ENCODE peak calls at places on chromosomes 2 and 18, in eight cellular contexts. One of them, this sample, is unnamed. For H3K4me1, the result is how much of the 10 kb centered on the place peaks cover.

GRCh38 chr18:37539236-37539635 is 26.4 kb downstream of the CELF4 start:
- DNase-seq in prostate gland: no peak
- DNase-seq in GM23338: peak
- DNase-seq in tibial artery: no peak
- DNase-seq in cardiac muscle cell: no peak
- DNase-seq in mesendoderm: peak
- DNase-seq in heart left ventricle: no peak
- DNase-seq in left ventricle myocardium inferior: no peak
- DNase-seq in this sample: no peak

GRCh38 chr2:179338681-179339080 is 74.0 kb upstream of the SESTD1 start:
- DNase-seq in cardiac muscle cell: no peak
- DNase-seq in mesendoderm: no peak
- DNase-seq in left ventricle myocardium inferior: no peak
- DNase-seq in tibial artery: no peak
- DNase-seq in prostate gland: no peak
- DNase-seq in heart left ventricle: no peak
- DNase-seq in GM23338: no peak
- DNase-seq in this sample: no peak

GRCh38 chr18:57498857-57499256 is 63.7 kb downstream of the ONECUT2 start:
- DNase-seq in prostate gland: no peak
- DNase-seq in heart left ventricle: no peak
- DNase-seq in tibial artery: no peak
- DNase-seq in mesendoderm: no peak
- DNase-seq in GM23338: no peak
- DNase-seq in cardiac muscle cell: no peak
- DNase-seq in left ventricle myocardium inferior: no peak
- DNase-seq in this sample: no peak

GRCh38 chr18:3402962-3403585 is 46.9 kb upstream of the TGIF1 start:
- DNase-seq in mesendoderm: peak
- DNase-seq in GM23338: no peak
- DNase-seq in cardiac muscle cell: no peak
- DNase-seq in left ventricle myocardium inferior: no peak
- DNase-seq in heart left ventricle: no peak
- DNase-seq in prostate gland: no peak
- DNase-seq in tibial artery: no peak
- DNase-seq in this sample: no peak

GRCh38 chr18:45916302-45916701 is 50.8 kb downstream of the EPG5 start:
- DNase-seq in cardiac muscle cell: no peak
- DNase-seq in heart left ventricle: no peak
- DNase-seq in mesendoderm: peak
- DNase-seq in left ventricle myocardium inferior: no peak
- DNase-seq in GM23338: peak
- DNase-seq in prostate gland: no peak
- DNase-seq in tibial artery: no peak
- DNase-seq in this sample: no peak

GRCh38 chr2:33598472-33599174 is 476 bp downstream of the FAM98A start:
- DNase-seq in left ventricle myocardium inferior: no peak
- DNase-seq in prostate gland: no peak
- DNase-seq in cardiac muscle cell: peak
- DNase-seq in tibial artery: peak
- DNase-seq in heart left ventricle: no peak
- DNase-seq in mesendoderm: peak
- DNase-seq in GM23338: peak
- DNase-seq in this sample: peak

GRCh38 chr18:36736094-36736493 is 92.7 kb downstream of the TPGS2 start:
- DNase-seq in tibial artery: no peak
- DNase-seq in cardiac muscle cell: no peak
- DNase-seq in mesendoderm: no peak
- DNase-seq in prostate gland: no peak
- DNase-seq in heart left ventricle: no peak
- DNase-seq in left ventricle myocardium inferior: no peak
- DNase-seq in GM23338: no peak
- DNase-seq in this sample: no peak

GRCh38 chr2:144645055-144645778 is 125.3 kb upstream of the ZEB2 start:
- DNase-seq in mesendoderm: no peak
- DNase-seq in tibial artery: no peak
- DNase-seq in GM23338: no peak
- DNase-seq in left ventricle myocardium inferior: no peak
- DNase-seq in prostate gland: no peak
- DNase-seq in cardiac muscle cell: no peak
- DNase-seq in heart left ventricle: no peak
- DNase-seq in this sample: no peak

GRCh38 chr2:191049728-191050639 is 36.0 kb upstream of the STAT1 start:
- DNase-seq in prostate gland: no peak
- DNase-seq in cardiac muscle cell: no peak
- DNase-seq in tibial artery: no peak
- DNase-seq in mesendoderm: peak
- DNase-seq in GM23338: no peak
- DNase-seq in left ventricle myocardium inferior: no peak
- DNase-seq in heart left ventricle: no peak
- DNase-seq in this sample: no peak

GRCh38 chr2:12109363-12110017 is 363.1 kb downstream of the LPIN1 start:
- DNase-seq in prostate gland: no peak
- DNase-seq in tibial artery: no peak
- DNase-seq in GM23338: no peak
- DNase-seq in left ventricle myocardium inferior: no peak
- DNase-seq in heart left ventricle: no peak
- DNase-seq in cardiac muscle cell: no peak
- DNase-seq in mesendoderm: peak
- DNase-seq in this sample: no peak

GRCh38 chr2:12107849-12108420 is 361.5 kb downstream of the LPIN1 start:
- DNase-seq in cardiac muscle cell: no peak
- DNase-seq in GM23338: no peak
- DNase-seq in tibial artery: no peak
- DNase-seq in prostate gland: peak
- DNase-seq in mesendoderm: no peak
- DNase-seq in heart left ventricle: no peak
- DNase-seq in left ventricle myocardium inferior: no peak
- DNase-seq in this sample: no peak

GRCh38 chr2:12116228-12116750 is 369.9 kb downstream of the LPIN1 start:
- DNase-seq in tibial artery: no peak
- DNase-seq in cardiac muscle cell: no peak
- DNase-seq in left ventricle myocardium inferior: no peak
- DNase-seq in prostate gland: no peak
- DNase-seq in GM23338: no peak
- DNase-seq in mesendoderm: no peak
- DNase-seq in heart left ventricle: no peak
- DNase-seq in this sample: no peak

GRCh38 chr2:12110074-12110473 is 363.6 kb downstream of the LPIN1 start:
- DNase-seq in cardiac muscle cell: no peak
- DNase-seq in tibial artery: no peak
- DNase-seq in GM23338: no peak
- DNase-seq in heart left ventricle: no peak
- DNase-seq in mesendoderm: no peak
- DNase-seq in left ventricle myocardium inferior: no peak
- DNase-seq in prostate gland: no peak
- DNase-seq in this sample: no peak

DNA sequence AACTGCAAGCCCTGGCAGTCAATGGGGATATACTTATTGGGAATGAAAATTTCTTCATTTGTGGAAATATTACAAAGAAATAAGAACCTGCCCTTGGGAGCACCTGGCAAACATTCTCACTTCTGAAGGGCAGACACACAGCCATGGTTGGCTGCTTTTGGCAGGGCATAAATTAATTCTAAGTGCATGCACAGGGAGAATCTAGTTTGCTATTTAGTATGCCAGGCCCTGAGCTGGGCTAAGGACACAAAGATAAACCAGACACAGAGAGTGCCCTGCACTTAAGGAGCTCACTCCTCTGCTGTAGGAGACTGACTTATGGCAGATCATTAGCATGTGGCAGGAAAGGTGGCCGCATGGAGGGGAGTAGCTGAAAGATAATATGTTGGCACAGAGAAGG is 366.9 kb downstream of the LPIN1 start:
- DNase-seq in heart left ventricle: no peak
- DNase-seq in left ventricle myocardium inferior: no peak
- DNase-seq in cardiac muscle cell: no peak
- DNase-seq in GM23338: no peak
- DNase-seq in prostate gland: no peak
- DNase-seq in tibial artery: no peak
- DNase-seq in mesendoderm: no peak
- DNase-seq in this sample: no peak
- H3K4me1 ChIP-seq in heart left ventricle: under half
- H3K4me1 ChIP-seq in left ventricle myocardium inferior: under half
- H3K4me1 ChIP-seq in cardiac muscle cell: under half
- H3K4me1 ChIP-seq in GM23338: under half
- H3K4me1 ChIP-seq in prostate gland: under half
- H3K4me1 ChIP-seq in tibial artery: under half
- H3K4me1 ChIP-seq in mesendoderm: under half
- H3K4me1 ChIP-seq in this sample: under half

GRCh38 chr2:206069417-206069816 is 16.6 kb downstream of the INO80D start:
- DNase-seq in GM23338: no peak
- DNase-seq in prostate gland: no peak
- DNase-seq in cardiac muscle cell: no peak
- DNase-seq in heart left ventricle: no peak
- DNase-seq in tibial artery: no peak
- DNase-seq in mesendoderm: no peak
- DNase-seq in left ventricle myocardium inferior: no peak
- DNase-seq in this sample: no peak

GRCh38 chr2:206068207-206068606 is 17.8 kb downstream of the INO80D start:
- DNase-seq in tibial artery: no peak
- DNase-seq in cardiac muscle cell: no peak
- DNase-seq in prostate gland: no peak
- DNase-seq in mesendoderm: no peak
- DNase-seq in GM23338: no peak
- DNase-seq in heart left ventricle: no peak
- DNase-seq in left ventricle myocardium inferior: no peak
- DNase-seq in this sample: no peak

GRCh38 chr2:206062724-206063123 is 23.2 kb downstream of the INO80D start:
- DNase-seq in cardiac muscle cell: no peak
- DNase-seq in GM23338: peak
- DNase-seq in mesendoderm: peak
- DNase-seq in prostate gland: no peak
- DNase-seq in heart left ventricle: no peak
- DNase-seq in tibial artery: no peak
- DNase-seq in left ventricle myocardium inferior: no peak
- DNase-seq in this sample: no peak

GRCh38 chr2:206063635-206064034 is 22.3 kb downstream of the INO80D start:
- DNase-seq in mesendoderm: no peak
- DNase-seq in heart left ventricle: no peak
- DNase-seq in cardiac muscle cell: no peak
- DNase-seq in prostate gland: no peak
- DNase-seq in tibial artery: no peak
- DNase-seq in GM23338: no peak
- DNase-seq in left ventricle myocardium inferior: no peak
- DNase-seq in this sample: no peak

DNA sequence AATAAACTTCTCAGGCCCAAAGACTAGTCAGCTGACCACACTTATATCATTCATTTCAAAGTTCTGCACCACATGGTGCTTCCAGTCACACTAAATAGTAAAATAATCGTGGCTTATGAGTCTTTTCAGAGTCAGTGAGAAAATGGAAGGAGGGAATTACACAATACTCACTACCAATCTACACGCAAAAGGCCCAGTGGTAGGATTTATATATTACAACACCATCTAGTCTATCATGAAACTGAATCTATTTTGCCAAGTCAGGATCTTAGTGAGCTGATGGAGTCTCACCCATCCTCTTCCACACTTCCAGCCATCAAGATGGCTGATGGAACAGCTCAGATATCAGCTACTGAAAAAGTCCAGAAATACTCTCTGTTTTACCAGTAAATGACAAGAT is 21.9 kb downstream of the INO80D start:
- DNase-seq in mesendoderm: no peak
- DNase-seq in left ventricle myocardium inferior: no peak
- DNase-seq in GM23338: no peak
- DNase-seq in heart left ventricle: no peak
- DNase-seq in tibial artery: no peak
- DNase-seq in cardiac muscle cell: no peak
- DNase-seq in prostate gland: no peak
- DNase-seq in this sample: no peak
- H3K27ac ChIP-seq in mesendoderm: no peak
- H3K27ac ChIP-seq in left ventricle myocardium inferior: no peak
- H3K27ac ChIP-seq in GM23338: no peak
- H3K27ac ChIP-seq in heart left ventricle: no peak
- H3K27ac ChIP-seq in tibial artery: no peak
- H3K27ac ChIP-seq in cardiac muscle cell: no peak
- H3K27ac ChIP-seq in prostate gland: no peak
- H3K27ac ChIP-seq in this sample: no peak

GRCh38 chr18:48996901-48997463 is 46.2 kb upstream of the SMAD7 start:
- DNase-seq in prostate gland: no peak
- DNase-seq in mesendoderm: peak
- DNase-seq in left ventricle myocardium inferior: no peak
- DNase-seq in tibial artery: no peak
- DNase-seq in heart left ventricle: peak
- DNase-seq in GM23338: no peak
- DNase-seq in cardiac muscle cell: no peak
- DNase-seq in this sample: no peak

GRCh38 chr18:48997985-48998831 is 47.4 kb upstream of the SMAD7 start:
- DNase-seq in tibial artery: peak
- DNase-seq in prostate gland: no peak
- DNase-seq in GM23338: peak
- DNase-seq in heart left ventricle: peak
- DNase-seq in left ventricle myocardium inferior: peak
- DNase-seq in mesendoderm: peak
- DNase-seq in cardiac muscle cell: peak
- DNase-seq in this sample: no peak

GRCh38 chr18:48999569-48999968 is 48.8 kb upstream of the SMAD7 start:
- DNase-seq in heart left ventricle: no peak
- DNase-seq in tibial artery: no peak
- DNase-seq in prostate gland: no peak
- DNase-seq in mesendoderm: no peak
- DNase-seq in cardiac muscle cell: no peak
- DNase-seq in GM23338: no peak
- DNase-seq in left ventricle myocardium inferior: no peak
- DNase-seq in this sample: no peak

GRCh38 chr18:48996041-48996440 is 45.3 kb upstream of the SMAD7 start:
- DNase-seq in cardiac muscle cell: no peak
- DNase-seq in tibial artery: no peak
- DNase-seq in left ventricle myocardium inferior: no peak
- DNase-seq in mesendoderm: no peak
- DNase-seq in prostate gland: no peak
- DNase-seq in heart left ventricle: no peak
- DNase-seq in GM23338: no peak
- DNase-seq in this sample: no peak

GRCh38 chr18:48997681-48997984 is 46.9 kb upstream of the SMAD7 start:
- DNase-seq in left ventricle myocardium inferior: no peak
- DNase-seq in heart left ventricle: no peak
- DNase-seq in tibial artery: no peak
- DNase-seq in prostate gland: no peak
- DNase-seq in mesendoderm: no peak
- DNase-seq in cardiac muscle cell: peak
- DNase-seq in GM23338: peak
- DNase-seq in this sample: no peak
- H3K4me3 ChIP-seq in left ventricle myocardium inferior: no peak
- H3K4me3 ChIP-seq in heart left ventricle: no peak
- H3K4me3 ChIP-seq in tibial artery: no peak
- H3K4me3 ChIP-seq in prostate gland: no peak
- H3K4me3 ChIP-seq in mesendoderm: no peak
- H3K4me3 ChIP-seq in cardiac muscle cell: no peak
- H3K4me3 ChIP-seq in GM23338: no peak
- H3K4me3 ChIP-seq in this sample: no peak

DNA sequence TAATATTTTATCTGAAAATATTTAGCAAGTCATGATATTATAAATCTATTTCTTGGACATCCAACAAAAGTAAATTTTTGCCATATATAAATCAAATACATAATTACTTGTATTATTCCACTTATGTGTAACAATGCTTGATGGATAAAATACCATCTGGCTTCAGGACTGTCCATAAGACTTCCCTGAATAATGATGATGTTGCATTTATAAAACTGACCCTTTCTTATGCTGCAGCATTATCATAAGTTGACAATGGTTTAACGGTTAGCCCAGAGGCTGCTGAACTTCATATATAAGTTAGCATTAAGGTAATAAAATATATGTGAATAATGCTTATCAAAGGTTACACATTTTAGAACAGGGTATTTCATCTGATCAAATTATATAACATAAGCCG is 95.4 kb downstream of the CDH2 start:
- DNase-seq in prostate gland: no peak
- DNase-seq in cardiac muscle cell: no peak
- DNase-seq in left ventricle myocardium inferior: no peak
- DNase-seq in tibial artery: no peak
- DNase-seq in GM23338: no peak
- DNase-seq in heart left ventricle: no peak
- DNase-seq in mesendoderm: no peak
- DNase-seq in this sample: no peak
- H3K4me1 ChIP-seq in prostate gland: under half
- H3K4me1 ChIP-seq in cardiac muscle cell: under half
- H3K4me1 ChIP-seq in left ventricle myocardium inferior: half or more
- H3K4me1 ChIP-seq in tibial artery: under half
- H3K4me1 ChIP-seq in GM23338: under half
- H3K4me1 ChIP-seq in heart left ventricle: under half
- H3K4me1 ChIP-seq in mesendoderm: under half
- H3K4me1 ChIP-seq in this sample: under half